ENCODE peak calls at places on chromosomes 6 and 20, in four cellular contexts. E is PC-3, D is mesenchymal stem cell, U is fibroblast of lung. W is an unnamed sample.

GRCh38 chr20:47749367-47749766 is 35.9 kb downstream of the SULF2 start:
- DNase-seq in U (no peak), D (no peak), E (no peak), W (no peak)

GRCh38 chr6:133040025-133040838 is 200.9 kb upstream of the EYA4 start:
- DNase-seq in U (peak; percentile 41), E (peak; percentile 55), D (peak; percentile 21), W (peak; percentile 8)

GRCh38 chr6:22904413-22904812 is 335.0 kb downstream of the HDGFL1 start:
- DNase-seq in E (no peak), U (no peak), D (no peak), W (no peak)

GRCh38 chr6:137161975-137162374 is 11.5 kb downstream of the IL22RA2 start:
- DNase-seq in U (no peak), D (no peak), E (no peak), W (no peak)

GRCh38 chr20:58020656-58021454 is 207.6 kb downstream of the ANKRD60 start:
- DNase-seq in E (no peak), D (no peak), U (no peak), W (no peak)

GRCh38 chr6:134437376-134437775 is 119.5 kb upstream of the SGK1 start:
- DNase-seq in U (peak; percentile 61), E (peak; percentile 34), D (peak; percentile 61), W (no peak)

GRCh38 chr20:46482864-46483263 is 30.5 kb downstream of the ZNF334 start:
- DNase-seq in E (no peak), D (no peak), U (no peak), W (no peak)

GRCh38 chr6:165847407-165848098 is 184.5 kb upstream of the PDE10A start:
- DNase-seq in U (peak; percentile 81), E (no peak), D (peak; percentile 22), W (no peak)

GRCh38 chr20:61292821-61293612 is 41.0 kb downstream of the CDH4 start:
- DNase-seq in U (no peak), E (no peak), D (no peak), W (no peak)

GRCh38 chr20:37992802-37993538 is 40.3 kb downstream of the TTI1 start:
- DNase-seq in D (peak; percentile 73), U (peak; percentile 87), E (peak; percentile 86), W (no peak)

GRCh38 chr20:53940883-53941546 is 129.4 kb downstream of the BCAS1 start:
- DNase-seq in E (peak; percentile 91), U (peak; percentile 86), D (peak; percentile 93), W (no peak)

GRCh38 chr6:112481256-112481655 is 134.1 kb downstream of the RFPL4B start:
- DNase-seq in E (no peak), U (no peak), D (no peak), W (no peak)

GRCh38 chr6:167510648-167511047 is 185.8 kb downstream of the TTLL2 start:
- DNase-seq in E (no peak), U (no peak), D (no peak), W (no peak)

GRCh38 chr6:135796884-135797283 is 54.6 kb upstream of the PDE7B start:
- DNase-seq in U (peak; percentile 28), D (no peak), E (no peak), W (no peak)

GRCh38 chr20:6691541-6691940 is 75.9 kb upstream of the BMP2 start:
- DNase-seq in U (no peak), D (no peak), E (no peak), W (no peak)

GRCh38 chr20:45299786-45300185 is 6.9 kb upstream of the RBPJL start:
- DNase-seq in U (no peak), D (no peak), E (no peak), W (no peak)

GRCh38 chr6:26157838-26158580 is 70.8 kb downstream of the HFE start:
- DNase-seq in D (peak; percentile 99), E (peak; percentile 98), U (peak; percentile 99), W (peak; percentile 88)

GRCh38 chr6:166005401-166005845 is 162.2 kb downstream of the TBXT start:
- DNase-seq in U (peak; percentile 75), E (no peak), D (peak; percentile 69), W (no peak)

GRCh38 chr6:16316741-16317251 is 78.4 kb downstream of the GMPR start:
- DNase-seq in D (peak; percentile 68), E (peak; percentile 75), U (peak; percentile 48), W (no peak)

GRCh38 chr20:3323398-3323797 is 84.1 kb downstream of the DNAAF9 start:
- DNase-seq in D (no peak), U (peak; percentile 15), E (peak; percentile 20), W (no peak)

GRCh38 chr6:31834367-31834703 is 6.8 kb downstream of the HSPA1B start:
- DNase-seq in D (peak; percentile 89), E (peak; percentile 85), U (peak; percentile 89), W (peak; percentile 60)

GRCh38 chr6:160509610-160510009 is 154.5 kb downstream of the LPA start:
- DNase-seq in D (peak; percentile 15), U (no peak), E (no peak), W (no peak)

GRCh38 chr6:19979059-19979458 is 141.9 kb downstream of the ID4 start:
- DNase-seq in U (no peak), D (no peak), E (no peak), W (no peak)

GRCh38 chr20:22620342-22620741 is 36.0 kb upstream of the FOXA2 start:
- DNase-seq in E (no peak), U (no peak), D (no peak), W (no peak)

GRCh38 chr6:149895702-149896310 is 2.1 kb downstream of the RAET1E start:
- DNase-seq in D (peak; percentile 78), U (peak; percentile 43), E (peak; percentile 90), W (no peak)

GRCh38 chr20:5835234-5835845 is 85.1 kb downstream of the SHLD1 start:
- DNase-seq in E (peak; percentile 79), U (peak; percentile 72), D (peak; percentile 84), W (no peak)

GRCh38 chr20:16599257-16599656 is 26.0 kb upstream of the KIF16B start:
- DNase-seq in U (no peak), E (no peak), D (no peak), W (no peak)

GRCh38 chr6:27545271-27546046 is 72.6 kb upstream of the ZNF184 start:
- DNase-seq in E (no peak), U (peak; percentile 57), D (peak; percentile 71), W (peak; percentile 71)

GRCh38 chr20:42734660-42735368 is 454.9 kb downstream of the PTPRT start:
- DNase-seq in E (no peak), U (no peak), D (no peak), W (no peak)

GRCh38 chr20:16828666-16829305 is 80.6 kb downstream of the OTOR start:
- DNase-seq in D (no peak), E (peak; percentile 20), U (peak; percentile 1), W (no peak)

GRCh38 chr20:47493175-47493953 is 8.3 kb upstream of the NCOA3 start:
- DNase-seq in E (peak; percentile 93), D (peak; percentile 75), U (peak; percentile 87), W (no peak)

GRCh38 chr6:13468839-13469238 is 18.6 kb downstream of the GFOD1 start:
- DNase-seq in E (no peak), U (no peak), D (no peak), W (no peak)

GRCh38 chr20:371755-372542 is 8.6 kb upstream of the TRIB3 start:
- DNase-seq in U (peak; percentile 93), D (peak; percentile 94), E (peak; percentile 98), W (no peak)
- H3K9ac ChIP-seq in U (no peak overlapping the region), D (no peak overlapping the region), E (peak overlapping the region; percentile 58), W (peak overlapping the region; percentile 32)

DNA sequence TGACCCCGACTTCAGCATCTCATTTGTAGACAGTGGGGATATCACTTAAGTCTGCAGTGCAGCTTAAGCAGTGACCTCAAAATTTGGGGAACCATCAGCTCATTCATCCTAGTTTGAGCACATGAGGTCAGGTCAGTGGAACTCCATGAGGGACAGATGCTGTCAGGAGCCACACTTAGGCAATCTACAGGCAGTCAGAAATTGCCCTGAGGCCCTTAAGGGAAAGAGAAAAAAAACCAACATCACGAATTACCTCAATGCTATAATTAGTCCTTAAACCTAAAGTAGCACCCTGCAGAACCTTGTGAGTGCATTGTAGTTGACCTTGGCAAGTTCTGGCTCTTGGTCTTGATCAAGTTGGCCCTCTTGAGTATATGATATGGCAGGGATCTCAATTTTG is 21.1 kb downstream of the TMEM74B start:
- DNase-seq in D (no peak), U (no peak), E (no peak), W (no peak)
- H3K9ac ChIP-seq in D (no peak overlapping the region), U (no peak overlapping the region), E (no peak overlapping the region), W (no peak overlapping the region)

GRCh38 chr6:42742116-42742894 is 3.6 kb downstream of the TBCC start:
- DNase-seq in E (peak; percentile 44), U (peak; percentile 88), D (peak; percentile 81), W (no peak)
- H3K9ac ChIP-seq in E (no peak overlapping the region), U (no peak overlapping the region), D (no peak overlapping the region), W (no peak overlapping the region)

GRCh38 chr20:52379723-52380336 is 188.3 kb upstream of the ZFP64 start:
- DNase-seq in D (peak; percentile 20), U (peak; percentile 48), E (peak; percentile 71), W (no peak)

GRCh38 chr20:52383995-52384621 is 192.5 kb upstream of the ZFP64 start:
- DNase-seq in D (no peak), U (no peak), E (no peak), W (no peak)

GRCh38 chr20:52382931-52383330 is 191.4 kb upstream of the ZFP64 start:
- DNase-seq in E (no peak), U (no peak), D (no peak), W (no peak)
- H3K9ac ChIP-seq in E (no peak overlapping the region), U (no peak overlapping the region), D (no peak overlapping the region), W (no peak overlapping the region)

W was measured in NT2/D1.